ENCODE peak calls at places on chromosomes 6 and 20, in six cellular contexts. Y is ovary, G is fibroblast of pulmonary artery, E is Caco-2, M is type B pancreatic cell, T is H9. P is an unnamed sample.

GRCh38 chr6:109455161-109455501 is 441 bp downstream of the MICAL1 start:
- DNase-seq in G (no peak), Y (no peak), E (no peak), M (no peak), T (no peak), P (peak)

GRCh38 chr6:143536461-143536865 is 24.9 kb upstream of the FUCA2 start:
- DNase-seq in M (peak), T (peak), G (peak), Y (peak), E (no peak), P (no peak)

GRCh38 chr6:40011844-40012243 is 77.6 kb upstream of the MOCS1 start:
- DNase-seq in Y (no peak), T (peak), E (no peak), M (no peak), G (no peak), P (no peak)

GRCh38 chr6:4637691-4638433 is 138.3 kb upstream of the CDYL start:
- DNase-seq in T (no peak), Y (no peak), G (peak), E (no peak), M (no peak), P (peak)

GRCh38 chr6:1497593-1498105 is 108.3 kb downstream of the FOXF2 start:
- DNase-seq in E (no peak), Y (peak), G (no peak), T (no peak), M (no peak), P (no peak)

GRCh38 chr20:56187791-56188190 is 60.7 kb upstream of the MC3R start:
- DNase-seq in Y (no peak), M (no peak), T (peak), E (no peak), G (no peak), P (no peak)

GRCh38 chr6:36320475-36320874 is 16.2 kb downstream of the BNIP5 start:
- DNase-seq in G (no peak), Y (no peak), E (no peak), T (no peak), M (no peak), P (no peak)

GRCh38 chr20:52624270-52624669 is 347.9 kb upstream of the TSHZ2 start:
- DNase-seq in Y (no peak), T (no peak), M (no peak), E (no peak), G (no peak), P (no peak)

GRCh38 chr6:124512431-124512830 is 449.8 kb upstream of the RNF217 start:
- DNase-seq in E (no peak), G (no peak), M (no peak), T (no peak), Y (no peak), P (no peak)

GRCh38 chr6:92315312-92315711 is 1104.0 kb downstream of the EPHA7 start:
- DNase-seq in M (no peak), T (no peak), G (no peak), E (no peak), Y (no peak), P (no peak)

GRCh38 chr20:41395669-41396664 is 29.3 kb upstream of the EMILIN3 start:
- DNase-seq in G (no peak), E (no peak), M (no peak), Y (peak), T (peak), P (no peak)

GRCh38 chr20:57545927-57546662 is 14.8 kb upstream of the PCK1 start:
- DNase-seq in M (no peak), Y (no peak), G (no peak), E (no peak), T (no peak), P (no peak)

GRCh38 chr20:49823152-49823847 is 10.7 kb downstream of the SLC9A8 start:
- DNase-seq in T (no peak), Y (no peak), E (no peak), G (no peak), M (no peak), P (no peak)

GRCh38 chr20:13243826-13244376 is 22.8 kb downstream of the ISM1 start:
- DNase-seq in M (no peak), G (no peak), T (no peak), Y (no peak), E (no peak), P (no peak)

GRCh38 chr6:54846243-54846856 is at the start of gene FAM83B:
- DNase-seq in E (peak), G (no peak), Y (no peak), M (peak), T (peak), P (no peak)

GRCh38 chr6:109174911-109175310 is 79.6 kb downstream of the CEP57L1 start:
- DNase-seq in G (no peak), E (no peak), T (no peak), M (no peak), Y (no peak), P (no peak)

GRCh38 chr6:63819831-63820230 is 184.2 kb downstream of the PHF3 start:
- DNase-seq in T (no peak), G (peak), E (no peak), Y (no peak), M (no peak), P (no peak)

GRCh38 chr20:17542993-17543412 is 11.8 kb upstream of the BFSP1 start:
- DNase-seq in E (no peak), G (peak), T (no peak), Y (peak), M (no peak), P (no peak)

GRCh38 chr20:59560588-59561227 is 43.6 kb upstream of the PHACTR3 start:
- DNase-seq in E (no peak), T (no peak), G (peak), M (no peak), Y (no peak), P (peak)
- TF ChIP-seq CTCF in E (peak), T (peak), G (peak), M (peak), Y (no peak), P (peak)

GRCh38 chr6:154706389-154706788 is 26.8 kb upstream of the SCAF8 start:
- DNase-seq in M (no peak), E (no peak), G (no peak), T (no peak), Y (no peak), P (no peak)

GRCh38 chr6:154715449-154715848 is 17.8 kb upstream of the SCAF8 start:
- DNase-seq in M (no peak), G (no peak), E (no peak), T (no peak), Y (no peak), P (no peak)

GRCh38 chr6:154705471-154706113 is 27.6 kb upstream of the SCAF8 start:
- DNase-seq in M (no peak), E (no peak), G (peak), Y (peak), T (no peak), P (no peak)

GRCh38 chr6:154709621-154710020 is 23.6 kb upstream of the SCAF8 start:
- DNase-seq in E (no peak), G (peak), M (no peak), Y (no peak), T (no peak), P (no peak)

GRCh38 chr6:154710689-154711088 is 22.5 kb upstream of the SCAF8 start:
- DNase-seq in T (no peak), Y (no peak), E (no peak), M (no peak), G (no peak), P (no peak)
- TF ChIP-seq CTCF in T (no peak), Y (no peak), E (no peak), M (no peak), G (no peak), P (no peak)

DNA sequence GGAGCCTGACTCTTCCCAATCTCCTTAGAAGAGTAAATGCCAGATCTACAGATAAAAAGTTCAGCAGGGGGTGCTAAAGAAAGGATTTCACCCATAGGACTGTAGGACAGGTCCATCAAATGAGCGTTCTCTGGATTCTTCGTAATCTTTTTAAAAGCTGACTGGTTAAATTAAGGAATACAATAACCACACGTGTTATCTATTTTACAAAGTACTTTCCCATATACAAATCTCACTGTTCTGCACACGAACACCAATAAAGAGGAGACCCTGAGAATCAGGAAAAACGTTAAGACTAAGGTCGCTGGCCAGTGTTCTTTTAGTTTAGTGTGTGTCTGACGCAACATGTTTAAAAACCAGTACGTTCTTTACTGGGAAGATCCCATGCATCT is 542 bp downstream of the TUBE1 start:
- DNase-seq in G (peak), Y (no peak), M (no peak), T (no peak), E (no peak), P (peak)
- TF ChIP-seq CTCF in G (peak), Y (no peak), M (peak), T (peak), E (no peak), P (no peak)

GRCh38 chr6:41427642-41428401 is 92.4 kb downstream of the NCR2 start:
- DNase-seq in E (peak), T (peak), Y (peak), G (no peak), M (no peak), P (peak)

GRCh38 chr6:41428402-41428994 is 93.1 kb downstream of the NCR2 start:
- DNase-seq in T (no peak), M (no peak), Y (peak), G (no peak), E (no peak), P (no peak)

GRCh38 chr6:41425511-41425910 is 90.1 kb downstream of the NCR2 start:
- DNase-seq in G (no peak), Y (no peak), T (no peak), M (no peak), E (no peak), P (no peak)

GRCh38 chr6:41426438-41426851 is 91.0 kb downstream of the NCR2 start:
- DNase-seq in T (peak), G (no peak), Y (no peak), E (no peak), M (no peak), P (no peak)

GRCh38 chr6:41426888-41427641 is 91.7 kb downstream of the NCR2 start:
- DNase-seq in Y (no peak), G (no peak), T (no peak), E (no peak), M (no peak), P (no peak)
- TF ChIP-seq CTCF in Y (no peak), G (no peak), T (no peak), E (no peak), M (no peak), P (no peak)

DNA sequence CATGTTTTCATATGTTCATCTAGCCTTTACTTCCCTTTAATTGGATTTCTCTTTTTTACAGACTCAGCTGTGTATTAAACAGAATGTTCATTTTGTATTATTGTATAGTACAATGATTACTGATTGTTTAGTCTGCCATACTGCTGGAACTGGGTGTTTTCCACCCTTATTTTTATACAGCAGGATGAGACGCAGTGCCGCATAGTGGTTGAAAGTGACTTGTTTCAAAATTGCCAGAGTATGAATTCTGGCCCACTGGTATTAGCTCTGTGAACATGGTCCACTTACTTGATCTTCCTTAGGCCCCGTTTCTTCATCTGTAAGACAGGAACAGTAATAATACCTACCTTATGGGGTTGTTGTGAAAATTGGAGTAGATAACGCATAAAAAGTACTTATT is 22.1 kb downstream of the AFDN start:
- DNase-seq in T (no peak), M (no peak), E (no peak), G (no peak), Y (no peak), P (no peak)
- TF ChIP-seq CTCF in T (no peak), M (no peak), E (no peak), G (no peak), Y (no peak), P (no peak)

DNA sequence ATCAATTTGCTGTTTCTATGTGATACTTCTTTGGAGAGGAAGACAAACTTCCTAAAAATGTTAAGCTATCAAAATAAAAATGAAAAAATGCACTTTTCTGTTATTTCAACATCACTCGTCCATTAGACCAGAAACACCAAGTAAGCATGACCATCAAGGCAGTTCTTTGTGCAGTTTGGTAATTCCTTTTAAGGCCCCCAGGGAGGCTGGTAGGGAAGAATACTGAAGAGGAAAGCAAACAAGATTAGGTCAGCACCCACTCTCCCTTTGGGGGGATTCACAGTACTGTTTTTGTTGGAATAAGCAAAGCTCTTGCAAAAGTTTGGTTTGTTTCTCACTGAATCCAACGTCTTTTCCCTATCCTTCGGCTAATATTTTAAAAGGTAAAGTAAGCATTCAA is 206.8 kb upstream of the SLC35B3 start:
- DNase-seq in M (no peak), Y (no peak), T (no peak), E (no peak), G (no peak), P (no peak)
- TF ChIP-seq CTCF in M (no peak), Y (no peak), T (no peak), E (no peak), G (no peak), P (no peak)

GRCh38 chr6:116511424-116512131 is at the start of gene CALHM5:
- DNase-seq in G (peak), T (peak), M (no peak), E (peak), Y (peak), P (no peak)
- TF ChIP-seq CTCF in G (peak), T (peak), M (peak), E (peak), Y (peak), P (no peak)

DNA sequence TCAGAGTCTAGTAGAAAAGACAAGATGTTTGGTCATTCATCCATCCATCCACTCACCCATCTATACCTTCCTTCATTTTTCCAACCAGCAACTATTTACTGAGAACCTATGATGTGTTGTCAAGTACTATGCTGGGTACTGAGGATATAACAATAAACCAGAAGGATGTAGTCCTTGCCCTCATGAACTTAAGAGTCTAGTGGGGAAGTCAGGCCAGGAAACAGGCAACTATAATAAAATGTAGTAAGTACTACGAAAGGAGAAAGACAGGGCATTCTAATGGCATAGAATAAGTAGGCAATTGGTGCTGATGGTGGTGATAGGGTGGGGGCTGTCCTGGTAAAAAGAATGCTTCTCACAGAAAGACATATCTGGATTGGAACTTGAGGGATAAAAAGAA is 245.7 kb downstream of the BTBD9 start:
- DNase-seq in G (no peak), M (no peak), T (no peak), Y (no peak), E (no peak), P (no peak)
- TF ChIP-seq CTCF in G (no peak), M (no peak), T (no peak), Y (no peak), E (no peak), P (no peak)

GRCh38 chr6:88899569-88900316 is 63.7 kb downstream of the RNGTT start:
- DNase-seq in E (no peak), Y (no peak), T (no peak), M (no peak), G (no peak), P (no peak)
- TF ChIP-seq CTCF in E (peak), Y (no peak), T (peak), M (peak), G (peak), P (no peak)